ENCODE peak calls at places on chromosomes 16 and 17, in seven cellular contexts. One of them, this sample, is unnamed.

GRCh38 chr17:42291136-42291535 is 2.8 kb downstream of the STAT5A start:
- DNase-seq in HTR-8/SVneo: no peak
- DNase-seq in COR-L47: no peak
- DNase-seq in caudate nucleus: no peak
- DNase-seq in fibroblast of the conjunctiva: no peak
- DNase-seq in thoracic aorta: no peak
- DNase-seq in stimulated activated CD8-positive, alpha-beta memory T cell treated with anti-CD3 and anti-CD28 coated beads, Interleukin-4, amount 100 ng/mL, for 1 hour: no peak
- DNase-seq in this sample: no peak

GRCh38 chr16:86625029-86625428 is 46.7 kb downstream of the FOXL1 start:
- DNase-seq in stimulated activated CD8-positive, alpha-beta memory T cell treated with anti-CD3 and anti-CD28 coated beads, Interleukin-4, amount 100 ng/mL, for 1 hour: no peak
- DNase-seq in COR-L47: no peak
- DNase-seq in caudate nucleus: no peak
- DNase-seq in thoracic aorta: no peak
- DNase-seq in fibroblast of the conjunctiva: no peak
- DNase-seq in HTR-8/SVneo: no peak
- DNase-seq in this sample: no peak

GRCh38 chr16:50812876-50813466 is 71.1 kb downstream of the CYLD start:
- DNase-seq in HTR-8/SVneo: no peak
- DNase-seq in COR-L47: no peak
- DNase-seq in stimulated activated CD8-positive, alpha-beta memory T cell treated with anti-CD3 and anti-CD28 coated beads, Interleukin-4, amount 100 ng/mL, for 1 hour: no peak
- DNase-seq in fibroblast of the conjunctiva: no peak
- DNase-seq in thoracic aorta: no peak
- DNase-seq in caudate nucleus: no peak
- DNase-seq in this sample: peak

GRCh38 chr17:1286379-1287106 is 7.1 kb downstream of the TRARG1 start:
- DNase-seq in stimulated activated CD8-positive, alpha-beta memory T cell treated with anti-CD3 and anti-CD28 coated beads, Interleukin-4, amount 100 ng/mL, for 1 hour: no peak
- DNase-seq in COR-L47: no peak
- DNase-seq in thoracic aorta: no peak
- DNase-seq in fibroblast of the conjunctiva: no peak
- DNase-seq in HTR-8/SVneo: no peak
- DNase-seq in caudate nucleus: no peak
- DNase-seq in this sample: no peak

GRCh38 chr17:45687594-45687993 is 96.5 kb upstream of the CRHR1 start:
- DNase-seq in caudate nucleus: no peak
- DNase-seq in COR-L47: no peak
- DNase-seq in thoracic aorta: no peak
- DNase-seq in stimulated activated CD8-positive, alpha-beta memory T cell treated with anti-CD3 and anti-CD28 coated beads, Interleukin-4, amount 100 ng/mL, for 1 hour: no peak
- DNase-seq in fibroblast of the conjunctiva: no peak
- DNase-seq in HTR-8/SVneo: no peak
- DNase-seq in this sample: no peak

GRCh38 chr17:62648954-62649294 is 21.5 kb downstream of the MRC2 start:
- DNase-seq in COR-L47: no peak
- DNase-seq in stimulated activated CD8-positive, alpha-beta memory T cell treated with anti-CD3 and anti-CD28 coated beads, Interleukin-4, amount 100 ng/mL, for 1 hour: no peak
- DNase-seq in fibroblast of the conjunctiva: no peak
- DNase-seq in HTR-8/SVneo: no peak
- DNase-seq in caudate nucleus: no peak
- DNase-seq in thoracic aorta: no peak
- DNase-seq in this sample: no peak

GRCh38 chr17:48054238-48055185 is 6.4 kb downstream of the NFE2L1 start:
- DNase-seq in thoracic aorta: no peak
- DNase-seq in fibroblast of the conjunctiva: peak
- DNase-seq in stimulated activated CD8-positive, alpha-beta memory T cell treated with anti-CD3 and anti-CD28 coated beads, Interleukin-4, amount 100 ng/mL, for 1 hour: no peak
- DNase-seq in COR-L47: peak
- DNase-seq in caudate nucleus: peak
- DNase-seq in HTR-8/SVneo: no peak
- DNase-seq in this sample: peak

GRCh38 chr17:82978765-82979349 is 100.6 kb upstream of the METRNL start:
- DNase-seq in HTR-8/SVneo: no peak
- DNase-seq in COR-L47: no peak
- DNase-seq in fibroblast of the conjunctiva: no peak
- DNase-seq in stimulated activated CD8-positive, alpha-beta memory T cell treated with anti-CD3 and anti-CD28 coated beads, Interleukin-4, amount 100 ng/mL, for 1 hour: no peak
- DNase-seq in thoracic aorta: no peak
- DNase-seq in caudate nucleus: no peak
- DNase-seq in this sample: no peak

GRCh38 chr17:76492989-76493501 is 8.2 kb downstream of the RHBDF2 start:
- DNase-seq in thoracic aorta: no peak
- DNase-seq in fibroblast of the conjunctiva: peak
- DNase-seq in COR-L47: peak
- DNase-seq in caudate nucleus: no peak
- DNase-seq in stimulated activated CD8-positive, alpha-beta memory T cell treated with anti-CD3 and anti-CD28 coated beads, Interleukin-4, amount 100 ng/mL, for 1 hour: no peak
- DNase-seq in HTR-8/SVneo: peak
- DNase-seq in this sample: peak

GRCh38 chr17:64025732-64026294 is 5.4 kb upstream of the ICAM2 start:
- DNase-seq in COR-L47: peak
- DNase-seq in HTR-8/SVneo: peak
- DNase-seq in caudate nucleus: no peak
- DNase-seq in thoracic aorta: peak
- DNase-seq in fibroblast of the conjunctiva: peak
- DNase-seq in stimulated activated CD8-positive, alpha-beta memory T cell treated with anti-CD3 and anti-CD28 coated beads, Interleukin-4, amount 100 ng/mL, for 1 hour: peak
- DNase-seq in this sample: peak

GRCh38 chr17:53607475-53607874 is 215.3 kb upstream of the KIF2B start:
- DNase-seq in thoracic aorta: no peak
- DNase-seq in stimulated activated CD8-positive, alpha-beta memory T cell treated with anti-CD3 and anti-CD28 coated beads, Interleukin-4, amount 100 ng/mL, for 1 hour: no peak
- DNase-seq in fibroblast of the conjunctiva: no peak
- DNase-seq in COR-L47: no peak
- DNase-seq in HTR-8/SVneo: no peak
- DNase-seq in caudate nucleus: no peak
- DNase-seq in this sample: no peak

GRCh38 chr17:20771104-20771503 is 191.6 kb downstream of the CDRT15L2 start:
- DNase-seq in stimulated activated CD8-positive, alpha-beta memory T cell treated with anti-CD3 and anti-CD28 coated beads, Interleukin-4, amount 100 ng/mL, for 1 hour: no peak
- DNase-seq in thoracic aorta: no peak
- DNase-seq in fibroblast of the conjunctiva: no peak
- DNase-seq in HTR-8/SVneo: no peak
- DNase-seq in caudate nucleus: no peak
- DNase-seq in COR-L47: no peak
- DNase-seq in this sample: no peak

GRCh38 chr17:27980035-27980434 is 62.4 kb upstream of the NLK start:
- DNase-seq in stimulated activated CD8-positive, alpha-beta memory T cell treated with anti-CD3 and anti-CD28 coated beads, Interleukin-4, amount 100 ng/mL, for 1 hour: no peak
- DNase-seq in fibroblast of the conjunctiva: no peak
- DNase-seq in COR-L47: no peak
- DNase-seq in thoracic aorta: no peak
- DNase-seq in caudate nucleus: no peak
- DNase-seq in HTR-8/SVneo: peak
- DNase-seq in this sample: no peak

This sample was measured in fibroblast of gingiva.